ENCODE peak calls at places on chromosomes 4 and X, in five cellular contexts. C is AG04450; I is CD4-positive, alpha-beta T cell; T is AG10803; J is testis. L is an unnamed sample.
A peak's percentile ranks its signal among the peaks of the same experiment; 100 is the strongest.

GRCh38 chr4:186765138-186765537 is 41.5 kb upstream of the FAT1 start:
- DNase-seq in C (no peak), I (no peak), T (peak; percentile 71), J (no peak), L (no peak)

GRCh38 chr4:100379583-100380105 is 138.2 kb downstream of the EMCN start:
- DNase-seq in C (no peak), I (no peak), T (no peak), J (no peak), L (no peak)

GRCh38 chrX:101774340-101774739 is 114.7 kb upstream of the ARMCX2 start:
- DNase-seq in C (no peak), I (no peak), T (no peak), J (no peak), L (no peak)

GRCh38 chr4:77701111-77701510 is 95.5 kb downstream of the CXCL13 start:
- DNase-seq in C (no peak), I (no peak), T (no peak), J (no peak), L (no peak)

GRCh38 chr4:73740353-73740778 is at the start of gene CXCL8:
- DNase-seq in C (peak; percentile 38), I (no peak), T (peak; percentile 88), J (peak; percentile 52), L (no peak)

GRCh38 chr4:103415801-103416200 is 217.7 kb upstream of the CENPE start:
- DNase-seq in C (no peak), I (no peak), T (no peak), J (no peak), L (no peak)

GRCh38 chr4:156197216-156197615 is 243.6 kb upstream of the CTSO start:
- DNase-seq in C (no peak), I (no peak), T (no peak), J (no peak), L (no peak)

GRCh38 chr4:159308571-159309340 is 205.9 kb downstream of the RAPGEF2 start:
- DNase-seq in C (no peak), I (no peak), T (peak; percentile 23), J (no peak), L (no peak)

GRCh38 chr4:84678976-84679744 is 96.2 kb downstream of the CDS1 start:
- DNase-seq in C (no peak), I (no peak), T (no peak), J (no peak), L (no peak)

GRCh38 chrX:39158801-39159657 is 357.8 kb downstream of the MID1IP1 start:
- DNase-seq in C (no peak), I (no peak), T (no peak), J (no peak), L (no peak)

GRCh38 chr4:169275180-169275579 is 4.4 kb upstream of the SH3RF1 start:
- DNase-seq in C (no peak), I (no peak), T (no peak), J (no peak), L (no peak)

GRCh38 chr4:87050596-87050995 is 115.8 kb downstream of the AFF1 start:
- DNase-seq in C (no peak), I (no peak), T (no peak), J (peak; percentile 34), L (no peak)

GRCh38 chr4:59127748-59128147 is 2017.6 kb upstream of the IGFBP7 start:
- DNase-seq in C (no peak), I (no peak), T (no peak), J (no peak), L (no peak)

GRCh38 chrX:49695276-49696180 is at the start of gene PAGE1:
- DNase-seq in C (no peak), I (no peak), T (no peak), J (peak; percentile 21), L (no peak)

GRCh38 chr4:93791570-93792195 is 36.9 kb upstream of the ATOH1 start:
- DNase-seq in C (peak; percentile 11), I (no peak), T (peak; percentile 40), J (peak; percentile 77), L (peak; percentile 69)

GRCh38 chr4:38069271-38069760 is 109.1 kb downstream of the PTTG2 start:
- DNase-seq in C (peak; percentile 30), I (peak; percentile 11), T (no peak), J (no peak), L (peak; percentile 55)

GRCh38 chr4:3706111-3706511 is 60.1 kb upstream of the ADRA2C start:
- DNase-seq in C (no peak), I (no peak), T (no peak), J (no peak), L (no peak)

GRCh38 chr4:66275381-66276060 is 605.2 kb upstream of the EPHA5 start:
- DNase-seq in C (no peak), I (no peak), T (no peak), J (no peak), L (no peak)

GRCh38 chr4:113311047-113311446 is 261.6 kb downstream of the ANK2 start:
- DNase-seq in C (no peak), I (no peak), T (no peak), J (no peak), L (no peak)

GRCh38 chrX:74195605-74196004 is 108.4 kb upstream of the ZCCHC13 start:
- DNase-seq in C (no peak), I (no peak), T (no peak), J (no peak), L (no peak)

GRCh38 chr4:1990348-1990645 is 18.5 kb downstream of the NELFA start:
- DNase-seq in C (no peak), I (no peak), T (no peak), J (peak; percentile 12), L (no peak)

GRCh38 chr4:84456157-84456556 is 42.9 kb downstream of the NKX6-1 start:
- DNase-seq in C (no peak), I (no peak), T (no peak), J (no peak), L (no peak)

GRCh38 chrX:132216806-132217202 is 2.4 kb downstream of the RAP2C start:
- DNase-seq in C (no peak), I (no peak), T (peak; percentile 18), J (no peak), L (no peak)

GRCh38 chr4:152935138-152935537 is 985 bp upstream of the FHDC1 start:
- DNase-seq in C (no peak), I (no peak), T (no peak), J (no peak), L (no peak)

GRCh38 chr4:153467154-153467896 is 1.2 kb downstream of the TMEM131L start:
- DNase-seq in C (no peak), I (peak; percentile 39), T (no peak), J (peak; percentile 26), L (peak; percentile 30)

GRCh38 chr4:89316931-89317366 is 9.3 kb upstream of the GPRIN3 start:
- DNase-seq in C (no peak), I (no peak), T (peak; percentile 60), J (no peak), L (no peak)

GRCh38 chr4:89316187-89316586 is 8.6 kb upstream of the GPRIN3 start:
- DNase-seq in C (no peak), I (no peak), T (peak; percentile 9), J (no peak), L (no peak)

GRCh38 chr4:89311433-89311832 is 3.8 kb upstream of the GPRIN3 start:
- DNase-seq in C (no peak), I (no peak), T (no peak), J (no peak), L (no peak)

GRCh38 chr4:89312066-89312465 is 4.5 kb upstream of the GPRIN3 start:
- DNase-seq in C (no peak), I (no peak), T (peak; percentile 48), J (no peak), L (no peak)

DNA sequence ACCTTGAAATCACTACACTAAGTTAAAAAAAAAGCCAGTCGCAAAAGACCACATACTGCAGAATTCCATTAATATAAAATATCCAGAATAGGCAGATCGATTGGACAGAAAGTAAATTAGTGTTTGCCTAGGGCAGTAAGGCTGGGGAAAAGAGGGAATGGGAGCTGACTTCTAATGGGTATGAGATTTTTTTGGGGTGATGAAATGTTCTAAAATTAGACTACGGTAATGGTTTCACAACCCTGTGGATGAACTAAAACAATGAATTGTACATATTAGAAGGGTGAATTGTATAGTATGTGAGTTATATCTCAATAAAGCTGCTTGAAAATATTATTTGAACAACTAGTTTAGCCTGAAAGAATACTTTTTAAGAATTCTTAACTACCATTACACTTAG is 6.7 kb upstream of the GPRIN3 start:
- DNase-seq in C (no peak), I (no peak), T (peak; percentile 29), J (no peak), L (no peak)
- TF ChIP-seq CTCF in C (no peak), I (no peak), T (no peak), J (no peak), L (no peak)

DNA sequence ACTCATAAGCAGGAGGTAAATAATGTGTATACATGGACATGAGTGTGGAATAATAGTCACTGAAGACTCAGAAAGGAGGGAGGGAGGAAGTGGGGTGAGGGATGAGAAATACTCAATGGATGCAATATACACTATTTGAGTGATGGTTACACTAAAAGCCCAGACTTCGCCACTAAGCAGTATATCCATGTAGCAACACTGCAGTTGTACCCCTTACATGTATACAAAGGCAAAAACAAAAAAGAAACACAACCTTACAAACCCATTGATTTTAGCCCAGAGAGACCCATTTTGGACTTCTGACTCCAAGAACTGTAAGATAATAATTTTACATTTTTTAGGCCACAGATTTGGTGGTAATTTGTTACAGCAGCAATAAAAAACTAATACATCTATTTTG is 51.5 kb downstream of the VMA21 start:
- DNase-seq in C (no peak), I (no peak), T (no peak), J (no peak), L (no peak)
- TF ChIP-seq CTCF in C (no peak), I (no peak), T (no peak), J (no peak), L (no peak)

GRCh38 chrX:70132244-70132643 is 1.0 kb upstream of the IGBP1 start:
- DNase-seq in C (no peak), I (no peak), T (no peak), J (no peak), L (no peak)
- TF ChIP-seq CTCF in C (no peak), I (no peak), T (no peak), J (no peak), L (no peak)

DNA sequence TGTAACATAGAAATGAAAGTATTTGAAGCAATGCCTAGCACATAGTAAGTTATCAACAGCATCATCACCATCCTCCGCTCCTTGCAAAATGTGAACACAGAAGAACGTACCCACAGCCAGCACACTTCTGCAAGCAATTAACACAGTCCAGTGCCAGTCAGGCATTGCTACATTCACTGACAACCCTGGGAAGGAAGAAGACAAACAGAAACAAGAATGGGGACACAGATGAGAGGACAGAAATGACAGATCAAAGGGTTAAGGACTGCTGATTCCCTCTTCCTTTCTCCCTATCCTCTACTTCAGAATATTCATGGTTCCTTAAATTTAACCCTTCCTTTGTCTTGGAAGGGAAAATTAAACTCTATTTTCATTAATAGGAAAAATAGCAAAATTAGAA is 53.1 kb downstream of the CHM start:
- DNase-seq in C (no peak), I (no peak), T (peak; percentile 34), J (no peak), L (no peak)
- TF ChIP-seq CTCF in C (no peak), I (no peak), T (no peak), J (no peak), L (no peak)